ENCODE peak calls at places on chromosomes 11 and 22, in six cellular contexts. V, S, L, Y, X and J are unnamed samples.

GRCh38 chr11:46290598-46291309 is 13.3 kb downstream of the CREB3L1 start:
- DNase-seq in Y (peak; percentile 98), L (peak; percentile 95), S (no peak), V (no peak), X (peak; percentile 97), J (peak; percentile 96)

GRCh38 chr11:128688031-128688713 is 5.7 kb upstream of the FLI1 start:
- DNase-seq in L (no peak), V (no peak), Y (no peak), X (no peak), S (no peak), J (no peak)

GRCh38 chr22:28882545-28882877 is 861 bp upstream of the ZNRF3 start:
- DNase-seq in S (no peak), L (no peak), V (no peak), Y (no peak), X (peak; percentile 9), J (no peak)

GRCh38 chr11:83545494-83545893 is 259.3 kb upstream of the CCDC90B start:
- DNase-seq in V (no peak), X (no peak), Y (no peak), L (no peak), S (no peak), J (no peak)

GRCh38 chr11:126084608-126084912 is 21.9 kb upstream of the CDON start:
- DNase-seq in X (no peak), Y (no peak), L (no peak), V (no peak), S (no peak), J (no peak)

GRCh38 chr11:73321342-73322110 is 13.4 kb downstream of the ARHGEF17 start:
- DNase-seq in V (no peak), X (no peak), Y (peak; percentile 47), L (no peak), S (no peak), J (no peak)

GRCh38 chr11:70687716-70688115 is 289.4 kb downstream of the CTTN start:
- DNase-seq in X (no peak), V (no peak), Y (no peak), S (no peak), L (no peak), J (no peak)

GRCh38 chr11:121557348-121557747 is 104.6 kb upstream of the SORL1-AS1 start:
- DNase-seq in V (no peak), Y (no peak), X (no peak), L (no peak), S (no peak), J (no peak)

GRCh38 chr11:130478204-130478701 is 29.8 kb downstream of the ADAMTS15 start:
- DNase-seq in V (no peak), L (peak; percentile 37), Y (no peak), X (peak; percentile 91), S (peak; percentile 80), J (peak; percentile 56)

GRCh38 chr22:49786976-49787843 is 40.5 kb downstream of the BRD1 start:
- DNase-seq in X (no peak), S (no peak), L (no peak), Y (no peak), V (peak; percentile 9), J (no peak)

GRCh38 chr11:111402411-111402810 is 23.3 kb upstream of the POU2AF1 start:
- DNase-seq in X (no peak), Y (no peak), L (no peak), V (no peak), S (no peak), J (no peak)

GRCh38 chr11:27977031-27977430 is 130.9 kb downstream of the KIF18A start:
- DNase-seq in X (peak; percentile 86), V (no peak), S (peak; percentile 26), L (peak; percentile 40), Y (no peak), J (peak; percentile 45)

GRCh38 chr11:88338223-88338661 is 706 bp upstream of the CTSC start:
- DNase-seq in V (no peak), Y (no peak), L (no peak), S (peak; percentile 70), X (peak; percentile 92), J (no peak)

GRCh38 chr11:94457118-94458029 is 36.3 kb downstream of the MRE11 start:
- DNase-seq in Y (no peak), S (no peak), X (peak; percentile 19), L (no peak), V (no peak), J (no peak)

GRCh38 chr11:97461934-97462333 is 1072.1 kb downstream of the JRKL start:
- DNase-seq in S (no peak), V (no peak), Y (no peak), X (no peak), L (no peak), J (no peak)

GRCh38 chr11:19447150-19447566 is 206.4 kb upstream of the E2F8 start:
- DNase-seq in X (peak; percentile 37), Y (no peak), L (no peak), V (no peak), S (no peak), J (no peak)

GRCh38 chr22:38657248-38657909 is 941 bp downstream of the CBY1 start:
- DNase-seq in Y (no peak), L (no peak), X (peak; percentile 1), V (no peak), S (peak; percentile 28), J (no peak)

GRCh38 chr11:61689164-61689496 is 8.9 kb downstream of the DAGLA start:
- DNase-seq in S (no peak), Y (no peak), X (no peak), V (no peak), L (no peak), J (no peak)

GRCh38 chr11:104529213-104529612 is 365.3 kb upstream of the PDGFD start:
- DNase-seq in Y (no peak), V (no peak), S (no peak), X (no peak), L (no peak), J (no peak)

GRCh38 chr11:6232899-6233298 is 1.5 kb downstream of the FHIP1B start:
- DNase-seq in X (no peak), L (no peak), Y (no peak), V (no peak), S (no peak), J (no peak)

GRCh38 chr11:23932485-23932898 is 564.4 kb upstream of the LUZP2 start:
- DNase-seq in V (no peak), X (peak; percentile 53), Y (no peak), L (peak; percentile 53), S (no peak), J (no peak)

GRCh38 chr11:123544631-123545375 is 109.6 kb downstream of the SCN3B start:
- DNase-seq in V (no peak), X (no peak), S (no peak), Y (no peak), L (no peak), J (no peak)

GRCh38 chr11:30431127-30431814 is 108.4 kb downstream of the ARL14EP start:
- DNase-seq in X (no peak), Y (no peak), L (no peak), V (no peak), S (no peak), J (no peak)

GRCh38 chr11:128482512-128483191 is 104.7 kb downstream of the ETS1 start:
- DNase-seq in L (no peak), S (no peak), X (no peak), V (no peak), Y (no peak), J (no peak)

GRCh38 chr22:44200855-44201550 is 20.3 kb downstream of the PARVG start:
- DNase-seq in X (no peak), Y (no peak), L (no peak), V (no peak), S (no peak), J (no peak)

GRCh38 chr11:69200331-69201047 is 44.8 kb downstream of the SMIM38 start:
- DNase-seq in S (no peak), Y (no peak), V (no peak), X (no peak), L (no peak), J (no peak)

GRCh38 chr11:107508201-107508857 is 50.7 kb upstream of the CWF19L2 start:
- DNase-seq in V (no peak), L (no peak), X (no peak), S (no peak), Y (no peak), J (no peak)

GRCh38 chr22:48403521-48403921 is 1424.2 kb downstream of the BRD1 start:
- DNase-seq in S (no peak), X (no peak), V (no peak), Y (no peak), L (no peak), J (no peak)

GRCh38 chr11:23924226-23924625 is 572.6 kb upstream of the LUZP2 start:
- DNase-seq in V (no peak), X (no peak), L (no peak), Y (no peak), S (no peak), J (no peak)

GRCh38 chr11:119320593-119321524 is 3.9 kb upstream of the MCAM start:
- DNase-seq in S (no peak), Y (no peak), V (no peak), L (no peak), X (peak; percentile 70), J (no peak)

GRCh38 chr22:42562282-42562681 is 8.5 kb downstream of the SERHL2 start:
- DNase-seq in S (no peak), Y (no peak), X (no peak), V (no peak), L (no peak), J (no peak)

GRCh38 chr11:63567044-63567840 is 4.1 kb upstream of the PLAAT2 start:
- DNase-seq in V (no peak), S (peak; percentile 83), L (peak; percentile 80), X (peak; percentile 76), Y (no peak), J (peak; percentile 76)

GRCh38 chr11:2914475-2915195 is 14.6 kb downstream of the PHLDA2 start:
- DNase-seq in X (no peak), S (no peak), V (no peak), L (no peak), Y (no peak), J (no peak)

GRCh38 chr11:6206456-6207180 is 1.3 kb downstream of the C11orf42 start:
- DNase-seq in X (no peak), L (no peak), S (no peak), V (no peak), Y (no peak), J (no peak)

GRCh38 chr11:74744277-74744676 is 4.4 kb upstream of the RNF169 start:
- DNase-seq in L (no peak), V (no peak), X (peak; percentile 15), S (no peak), Y (no peak), J (no peak)

GRCh38 chr22:29702931-29703594 is 16.7 kb upstream of the CABP7 start:
- DNase-seq in L (no peak), Y (no peak), X (no peak), S (no peak), V (peak; percentile 51), J (no peak)

GRCh38 chr22:50626856-50627451 is 998 bp downstream of the ARSA start:
- DNase-seq in V (no peak), X (no peak), Y (no peak), L (no peak), S (no peak), J (no peak)

GRCh38 chr22:49214976-49215375 is 612.7 kb downstream of the BRD1 start:
- DNase-seq in X (no peak), L (no peak), V (no peak), S (no peak), Y (no peak), J (no peak)

GRCh38 chr11:2868604-2869526 is 16.7 kb downstream of the CDKN1C start:
- DNase-seq in L (no peak), V (peak; percentile 61), Y (no peak), X (no peak), S (no peak), J (no peak)